ENCODE peak calls at places on chromosome 6, in nine cellular contexts. U is AG04449, X is adrenal gland, Q is right lobe of liver, O is left ventricle myocardium inferior, F is mucosa of descending colon, P is pancreas, H is bronchial epithelial cell, A is neural progenitor cell. S is an unnamed sample.

GRCh38 chr6:106579281-106579680 is 50.0 kb downstream of the RTN4IP1 start:
- DNase-seq in X (no peak), P (no peak), F (no peak), A (no peak), Q (no peak), U (no peak), H (no peak), O (no peak), S (no peak)

GRCh38 chr6:119858901-119859300 is 509.3 kb upstream of the MAN1A1 start:
- DNase-seq in F (no peak), Q (no peak), O (no peak), P (no peak), U (no peak), A (no peak), H (peak), X (no peak), S (peak)

GRCh38 chr6:146741609-146742008 is 142.8 kb downstream of the ADGB start:
- DNase-seq in A (no peak), Q (no peak), H (peak), X (no peak), U (no peak), F (no peak), O (no peak), P (no peak), S (peak)

GRCh38 chr6:387293-387694 is 4.3 kb upstream of the IRF4 start:
- DNase-seq in F (no peak), U (no peak), Q (no peak), H (no peak), P (no peak), O (no peak), X (no peak), A (no peak), S (no peak)

GRCh38 chr6:29953001-29953436 is 10.7 kb downstream of the HLA-A start:
- DNase-seq in X (no peak), U (peak), O (no peak), P (no peak), F (no peak), H (peak), Q (no peak), A (no peak), S (no peak)

GRCh38 chr6:45896783-45897441 is 118.7 kb downstream of the CLIC5 start:
- DNase-seq in F (no peak), U (peak), P (no peak), H (no peak), X (no peak), Q (no peak), A (no peak), O (no peak), S (peak)

GRCh38 chr6:90086517-90086916 is 192.2 kb downstream of the GJA10 start:
- DNase-seq in F (no peak), A (no peak), Q (no peak), X (no peak), O (no peak), P (no peak), U (no peak), H (peak), S (no peak)

GRCh38 chr6:99471638-99472037 is 43.6 kb downstream of the USP45 start:
- DNase-seq in U (no peak), X (no peak), F (no peak), H (no peak), P (peak), O (no peak), Q (no peak), A (no peak), S (no peak)

GRCh38 chr6:22145823-22146379 is 150.9 kb downstream of the PRL start:
- DNase-seq in Q (no peak), U (peak), X (no peak), F (peak), H (peak), O (no peak), A (no peak), P (no peak), S (no peak)

GRCh38 chr6:105902401-105903031 is 183.6 kb upstream of the PRDM1 start:
- DNase-seq in X (no peak), U (no peak), Q (no peak), H (no peak), A (peak), P (no peak), O (no peak), F (no peak), S (no peak)

GRCh38 chr6:30882764-30883475 is 1.4 kb upstream of the DDR1 start:
- DNase-seq in X (peak), H (peak), O (no peak), P (peak), F (peak), Q (no peak), A (peak), U (no peak), S (no peak)

GRCh38 chr6:26594128-26594493 is 2.6 kb upstream of the ABT1 start:
- DNase-seq in O (no peak), F (no peak), U (no peak), X (no peak), Q (no peak), H (no peak), A (no peak), P (no peak), S (no peak)

GRCh38 chr6:132369526-132369925 is 31.7 kb downstream of the MOXD1 start:
- DNase-seq in X (no peak), P (no peak), O (no peak), Q (no peak), H (no peak), U (peak), F (no peak), A (no peak), S (peak)

GRCh38 chr6:132830236-132830799 is 15.9 kb downstream of the RPS12 start:
- DNase-seq in X (no peak), H (peak), U (no peak), A (peak), P (no peak), O (no peak), Q (no peak), F (no peak), S (no peak)

GRCh38 chr6:33987531-33988021 is 158.3 kb downstream of the GRM4 start:
- DNase-seq in X (no peak), O (no peak), A (no peak), P (no peak), F (no peak), Q (no peak), U (no peak), H (peak), S (no peak)

GRCh38 chr6:42520786-42521607 is 42.8 kb upstream of the UBR2 start:
- DNase-seq in O (no peak), A (no peak), P (no peak), F (no peak), Q (no peak), H (peak), U (peak), X (no peak), S (no peak)

GRCh38 chr6:10837692-10837996 is 695 bp downstream of the MAK start:
- DNase-seq in U (no peak), O (no peak), X (peak), F (no peak), P (no peak), H (no peak), A (peak), Q (peak), S (no peak)

GRCh38 chr6:4358414-4359107 is 223.2 kb upstream of the ECI2 start:
- DNase-seq in X (peak), P (peak), H (peak), U (peak), Q (peak), O (peak), A (peak), F (peak), S (peak)

GRCh38 chr6:48541669-48542068 is 430.7 kb upstream of the PTCHD4 start:
- DNase-seq in U (no peak), A (no peak), H (peak), P (no peak), F (no peak), Q (no peak), O (no peak), X (no peak), S (no peak)

GRCh38 chr6:125950293-125950692 is 6.3 kb upstream of the HINT3 start:
- DNase-seq in A (peak), Q (no peak), F (no peak), P (no peak), X (no peak), U (no peak), O (no peak), H (peak), S (no peak)

GRCh38 chr6:74936886-74937285 is 269.0 kb downstream of the COL12A1 start:
- DNase-seq in Q (no peak), F (no peak), H (peak), U (peak), X (no peak), A (no peak), P (no peak), O (no peak), S (no peak)

GRCh38 chr6:113654396-113654795 is 202.7 kb upstream of the MARCKS start:
- DNase-seq in X (peak), P (peak), U (no peak), F (no peak), O (peak), H (peak), Q (peak), A (no peak), S (peak)

GRCh38 chr6:17015144-17015543 is 86.7 kb upstream of the STMND1 start:
- DNase-seq in Q (no peak), P (no peak), A (no peak), U (no peak), F (no peak), X (no peak), O (no peak), H (peak), S (peak)

GRCh38 chr6:36249010-36249409 is 20.9 kb upstream of the PNPLA1 start:
- DNase-seq in F (no peak), O (no peak), A (no peak), P (no peak), Q (no peak), X (no peak), U (no peak), H (peak), S (peak)

GRCh38 chr6:84317463-84317862 is 90.0 kb upstream of the CEP162 start:
- DNase-seq in F (no peak), X (no peak), P (no peak), H (no peak), U (no peak), Q (no peak), O (no peak), A (no peak), S (no peak)

GRCh38 chr6:34633785-34634184 is 62.8 kb downstream of the ILRUN start:
- DNase-seq in F (no peak), A (no peak), X (no peak), O (no peak), Q (no peak), U (no peak), H (no peak), P (no peak), S (no peak)

GRCh38 chr6:169188051-169188863 is 65.4 kb downstream of the THBS2 start:
- DNase-seq in O (no peak), U (no peak), Q (no peak), X (no peak), H (peak), A (no peak), F (no peak), P (no peak), S (peak)

DNA sequence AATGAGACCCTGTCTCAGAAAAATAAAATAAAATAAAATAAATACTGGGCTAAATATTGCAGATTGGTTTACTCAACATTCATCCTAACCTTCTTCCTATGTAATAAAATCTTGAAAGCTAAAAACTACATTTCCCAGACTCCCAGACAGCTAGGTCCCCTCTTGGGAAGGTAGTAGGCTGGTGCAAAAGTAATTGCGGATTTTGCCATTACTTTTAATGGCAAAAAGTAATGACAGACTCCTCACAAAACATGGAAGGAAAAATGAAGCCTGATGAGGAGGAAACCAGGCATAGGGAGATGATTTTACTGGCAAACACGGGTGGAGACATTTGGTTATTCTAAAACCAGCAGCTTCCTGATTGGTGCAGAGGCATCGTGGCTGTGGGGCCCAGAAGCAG is 70.6 kb upstream of the E2F3 start:
- DNase-seq in X (no peak), U (no peak), A (no peak), F (no peak), H (no peak), O (no peak), P (no peak), Q (no peak), S (no peak)
- H3K4me3 ChIP-seq in X (no peak), U (no peak), A (no peak), F (no peak), H (no peak), O (no peak), P (no peak), Q (no peak), S (no peak)

DNA sequence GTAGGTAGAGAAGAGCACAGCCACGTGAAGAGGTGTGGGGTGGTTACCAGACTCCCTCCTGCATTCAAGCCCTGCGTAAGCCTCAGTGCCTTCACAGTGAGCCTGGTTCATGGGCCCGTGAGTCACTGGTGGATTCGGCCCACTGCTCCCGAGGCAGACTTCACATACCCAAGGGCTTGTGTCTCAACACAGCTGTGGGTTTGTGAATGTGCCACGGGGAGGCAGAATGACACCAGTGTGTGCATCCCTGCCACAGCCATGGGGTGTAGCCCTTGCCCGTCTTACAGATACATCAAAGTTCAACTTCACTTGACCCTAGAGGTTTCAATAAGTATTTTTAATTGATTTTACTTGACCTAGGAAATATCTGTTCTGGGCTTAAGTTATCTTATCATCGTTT is 108.5 kb downstream of the MAP3K4 start:
- DNase-seq in H (no peak), X (no peak), P (no peak), U (no peak), Q (no peak), O (no peak), A (no peak), F (no peak), S (no peak)
- H3K4me3 ChIP-seq in H (no peak), X (no peak), P (no peak), U (no peak), Q (no peak), O (no peak), A (no peak), F (no peak), S (no peak)

GRCh38 chr6:68639826-68640505 is 4.9 kb downstream of the ADGRB3 start:
- DNase-seq in H (no peak), X (no peak), A (no peak), O (no peak), P (no peak), U (no peak), Q (no peak), F (no peak), S (no peak)
- H3K4me3 ChIP-seq in H (no peak), X (no peak), A (peak), O (peak), P (no peak), U (no peak), Q (no peak), F (no peak), S (no peak)

DNA sequence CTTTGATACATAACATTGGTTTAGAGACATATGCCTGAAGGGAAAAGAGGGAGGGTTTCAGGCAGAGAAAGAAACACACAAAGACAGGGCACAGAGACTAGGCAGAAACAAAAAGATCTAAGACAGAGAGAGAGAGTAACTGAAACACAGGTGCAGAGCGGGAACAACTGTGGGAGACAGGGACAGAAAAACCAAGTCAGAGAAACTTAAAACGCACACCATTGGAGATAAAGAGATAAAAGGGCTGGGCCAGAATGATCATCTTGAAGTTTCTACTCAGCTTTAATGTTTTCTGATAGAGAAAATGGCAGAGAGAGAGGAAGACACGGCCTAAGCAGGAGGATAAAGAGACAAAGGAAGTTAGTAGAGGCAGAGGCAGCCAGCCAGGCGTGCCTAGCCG is 11.8 kb downstream of the UNC5CL start:
- DNase-seq in A (no peak), X (no peak), H (no peak), F (no peak), Q (no peak), O (no peak), P (no peak), U (no peak), S (no peak)
- H3K4me3 ChIP-seq in A (peak), X (no peak), H (peak), F (no peak), Q (no peak), O (peak), P (peak), U (peak), S (peak)

GRCh38 chr6:158909938-158910337 is 90.1 kb downstream of the RSPH3 start:
- DNase-seq in X (no peak), H (peak), F (no peak), A (peak), P (no peak), O (no peak), U (no peak), Q (no peak), S (no peak)
- H3K4me3 ChIP-seq in X (no peak), H (no peak), F (no peak), A (peak), P (no peak), O (no peak), U (no peak), Q (no peak), S (no peak)

GRCh38 chr6:127637830-127638229 is 60.9 kb downstream of the C6orf58 start:
- DNase-seq in P (no peak), Q (no peak), X (no peak), F (no peak), H (no peak), A (no peak), O (no peak), U (no peak), S (no peak)

DNA sequence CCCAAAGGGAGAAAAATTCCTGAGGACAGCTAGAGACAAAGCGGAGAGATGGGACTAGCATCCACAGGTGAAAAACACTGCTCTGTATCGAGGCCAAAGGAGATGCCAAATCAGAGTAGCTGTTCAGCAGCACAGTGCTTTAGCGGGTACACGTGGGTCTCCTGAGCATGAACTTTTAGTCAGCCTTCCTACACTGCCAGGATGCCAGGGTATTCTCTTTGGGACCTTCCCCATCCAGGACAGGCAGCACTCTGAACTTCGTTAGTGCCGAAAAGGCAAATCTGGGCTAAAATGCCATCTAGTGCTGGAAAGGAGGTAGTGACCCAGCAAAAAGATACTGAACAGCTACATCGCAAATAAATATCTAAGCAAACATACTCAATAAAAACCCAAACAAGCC is 64.9 kb downstream of the C6orf58 start:
- DNase-seq in U (no peak), X (no peak), A (peak), P (no peak), H (peak), Q (no peak), F (peak), O (no peak), S (no peak)
- H3K4me3 ChIP-seq in U (no peak), X (no peak), A (no peak), P (no peak), H (no peak), Q (no peak), F (no peak), O (no peak), S (no peak)

GRCh38 chr6:14117158-14118090 is at the start of gene CD83:
- DNase-seq in X (peak), O (peak), P (peak), F (peak), H (no peak), U (no peak), Q (peak), A (peak), S (no peak)
- H3K4me3 ChIP-seq in X (no peak), O (peak), P (peak), F (peak), H (peak), U (peak), Q (peak), A (peak), S (peak)